ENCODE peak calls at places on chromosomes 6 and 20, in ten cellular contexts. U is SHP77 treated with DMSO at 0.1 percent for 48 hours, A is T-cell, Z is activated T-helper 1 cell treated with Interleukin-2 at 50 U/mL for 16 hours, B is HTR-8/SVneo, W is A172, G is HT-29, F is ELR, E is sciatic nerve, X is T-helper 2 cell. O is an unnamed sample.
A peak's percentile ranks its signal among the peaks of the same experiment; 100 is the strongest.

GRCh38 chr20:36830791-36831691 is 44.9 kb upstream of the TLDC2 start:
- DNase-seq in A (no peak), W (no peak), F (peak; percentile 64), U (no peak), B (no peak), G (peak; percentile 38), X (no peak), E (no peak), Z (no peak), O (no peak)

GRCh38 chr20:32885201-32885600 is 26.5 kb downstream of the EFCAB8 start:
- DNase-seq in W (no peak), A (no peak), U (no peak), G (no peak), E (no peak), F (no peak), X (no peak), B (no peak), Z (no peak), O (no peak)

GRCh38 chr6:88922775-88923548 is 40.5 kb downstream of the RNGTT start:
- DNase-seq in G (no peak), X (no peak), W (no peak), Z (no peak), B (no peak), E (no peak), F (peak; percentile 59), A (no peak), U (no peak), O (no peak)

GRCh38 chr20:17059465-17059864 is 167.4 kb upstream of the PCSK2 start:
- DNase-seq in B (no peak), F (peak; percentile 25), E (no peak), G (peak; percentile 4), X (no peak), W (peak; percentile 71), Z (no peak), A (no peak), U (peak; percentile 98), O (no peak)

GRCh38 chr6:106807946-106808611 is 166.4 kb downstream of the CD24 start:
- DNase-seq in F (no peak), X (no peak), W (no peak), B (no peak), Z (no peak), A (no peak), E (no peak), G (no peak), U (peak; percentile 7), O (no peak)

GRCh38 chr20:63519765-63520593 is 586 bp upstream of the PPDPF start:
- DNase-seq in U (no peak), A (peak; percentile 37), X (peak; percentile 54), W (peak; percentile 55), G (no peak), E (peak; percentile 88), F (peak; percentile 70), Z (peak; percentile 56), B (peak; percentile 92), O (no peak)

GRCh38 chr20:53828673-53829085 is 235.0 kb upstream of the ZNF217 start:
- DNase-seq in F (peak; percentile 97), E (no peak), A (no peak), W (peak; percentile 92), U (no peak), X (no peak), G (peak; percentile 38), Z (no peak), B (peak; percentile 84), O (no peak)

GRCh38 chr6:44056392-44057237 is 70.6 kb downstream of the MRPL14 start:
- DNase-seq in W (peak; percentile 88), Z (no peak), F (peak; percentile 39), G (no peak), B (no peak), E (peak; percentile 79), U (no peak), X (no peak), A (no peak), O (no peak)

GRCh38 chr6:19838442-19839236 is 1.5 kb downstream of the ID4 start:
- DNase-seq in W (no peak), Z (no peak), U (peak; percentile 43), F (peak; percentile 28), G (no peak), A (no peak), B (peak; percentile 9), E (no peak), X (no peak), O (no peak)

GRCh38 chr6:71287038-71287437 is 1.6 kb upstream of the OGFRL1 start:
- DNase-seq in X (no peak), B (no peak), E (peak; percentile 64), A (no peak), W (no peak), F (no peak), G (no peak), U (no peak), Z (no peak), O (no peak)

GRCh38 chr6:151041686-151042085 is 176.2 kb downstream of the MTHFD1L start:
- DNase-seq in U (no peak), X (no peak), W (no peak), B (no peak), A (no peak), Z (no peak), E (no peak), F (no peak), G (no peak), O (no peak)

GRCh38 chr6:453152-453551 is 61.6 kb downstream of the IRF4 start:
- DNase-seq in X (no peak), Z (no peak), G (no peak), F (no peak), A (no peak), U (no peak), W (no peak), B (no peak), E (peak; percentile 83), O (no peak)

GRCh38 chr6:136466789-136467585 is 83.2 kb downstream of the MAP7 start:
- DNase-seq in W (no peak), U (no peak), G (no peak), A (no peak), F (no peak), X (no peak), B (no peak), E (no peak), Z (no peak), O (no peak)

GRCh38 chr6:78525961-78526360 is 341.4 kb upstream of the IRAK1BP1 start:
- DNase-seq in X (no peak), Z (no peak), W (no peak), E (no peak), F (no peak), G (no peak), B (no peak), U (no peak), A (no peak), O (no peak)

GRCh38 chr6:43915213-43915869 is 145.3 kb downstream of the VEGFA start:
- DNase-seq in A (no peak), U (no peak), E (no peak), G (no peak), B (no peak), W (no peak), Z (no peak), X (no peak), F (no peak), O (no peak)